ENCODE peak calls at places on chromosomes 4 and X, in nine cellular contexts. X is bronchial epithelial cell, D is ascending aorta, H is neural progenitor cell, A is heart left ventricle, S is left lung, W is Caco-2, R is GM12878, Y is uterus. U is an unnamed sample. For H3K36me3, the result is how much of the 10 kb centered on the place peaks cover.

GRCh38 chr4:16686195-16686594 is 212.2 kb downstream of the LDB2 start:
- DNase-seq in A (no peak), Y (no peak), X (peak), D (no peak), R (no peak), S (no peak), W (no peak), H (no peak), U (peak)

GRCh38 chr4:101306225-101306624 is 41.1 kb downstream of the PPP3CA start:
- DNase-seq in Y (no peak), S (peak), W (no peak), H (no peak), X (peak), D (no peak), A (no peak), R (no peak), U (no peak)

GRCh38 chr4:42397256-42397634 is at the start of gene SHISA3:
- DNase-seq in W (peak), Y (no peak), R (no peak), D (peak), A (no peak), X (peak), S (no peak), H (peak), U (no peak)

GRCh38 chr4:153676984-153677383 is 7.1 kb upstream of the TLR2 start:
- DNase-seq in R (no peak), A (no peak), H (no peak), S (no peak), X (peak), D (no peak), W (no peak), Y (no peak), U (peak)

GRCh38 chr4:8676676-8677075 is 84.1 kb downstream of the CPZ start:
- DNase-seq in X (no peak), W (no peak), Y (no peak), S (no peak), A (no peak), D (no peak), H (no peak), R (no peak), U (no peak)

GRCh38 chrX:46750829-46751228 is 8.1 kb downstream of the SLC9A7 start:
- DNase-seq in S (no peak), D (no peak), H (no peak), W (no peak), X (no peak), A (no peak), Y (no peak), R (no peak), U (no peak)

GRCh38 chr4:83112239-83112638 is 2.3 kb downstream of the PLAC8 start:
- DNase-seq in Y (no peak), H (no peak), A (no peak), R (peak), X (no peak), S (no peak), D (no peak), W (no peak), U (no peak)

GRCh38 chr4:68368566-68369473 is 18.9 kb upstream of the YTHDC1 start:
- DNase-seq in R (no peak), A (no peak), W (peak), D (no peak), S (no peak), Y (no peak), X (peak), H (no peak), U (peak)

GRCh38 chrX:112636951-112637541 is 42.7 kb downstream of the LHFPL1 start:
- DNase-seq in X (no peak), S (no peak), Y (no peak), D (no peak), R (no peak), W (no peak), A (no peak), H (no peak), U (no peak)

GRCh38 chrX:23802431-23802830 is 19.5 kb downstream of the SAT1 start:
- DNase-seq in S (no peak), Y (no peak), D (no peak), H (no peak), W (no peak), A (no peak), X (no peak), R (no peak), U (no peak)

GRCh38 chrX:150365953-150366911 is 3.1 kb downstream of the MAMLD1 start:
- DNase-seq in X (no peak), Y (peak), S (no peak), A (peak), R (no peak), W (no peak), H (peak), D (peak), U (no peak)

GRCh38 chr4:139866270-139866962 is 200.8 kb downstream of the MGST2 start:
- DNase-seq in A (no peak), R (no peak), X (no peak), S (no peak), H (no peak), Y (no peak), W (no peak), D (no peak), U (no peak)

GRCh38 chr4:22487333-22487732 is 28.5 kb downstream of the ADGRA3 start:
- DNase-seq in S (no peak), D (no peak), X (no peak), W (no peak), R (no peak), A (no peak), Y (no peak), H (no peak), U (no peak)

GRCh38 chrX:150690126-150690525 is 3.1 kb upstream of the MTMR1 start:
- DNase-seq in S (no peak), Y (no peak), R (no peak), A (no peak), D (no peak), X (peak), H (no peak), W (no peak), U (peak)

GRCh38 chr4:24880171-24880570 is 32.7 kb downstream of the CCDC149 start:
- DNase-seq in D (no peak), R (no peak), H (no peak), A (no peak), S (no peak), W (no peak), X (peak), Y (no peak), U (no peak)

GRCh38 chrX:152912121-152912520 is 14.3 kb downstream of the ZNF185 start:
- DNase-seq in R (no peak), S (no peak), Y (no peak), W (no peak), A (no peak), X (no peak), H (no peak), D (no peak), U (no peak)

GRCh38 chr4:8643441-8643840 is 50.9 kb downstream of the CPZ start:
- DNase-seq in X (no peak), R (no peak), S (peak), D (peak), A (no peak), Y (no peak), W (no peak), H (no peak), U (no peak)

GRCh38 chr4:121373841-121374240 is 7.0 kb downstream of the QRFPR start:
- DNase-seq in X (no peak), Y (no peak), A (no peak), D (no peak), S (no peak), W (no peak), H (no peak), R (no peak), U (no peak)

DNA sequence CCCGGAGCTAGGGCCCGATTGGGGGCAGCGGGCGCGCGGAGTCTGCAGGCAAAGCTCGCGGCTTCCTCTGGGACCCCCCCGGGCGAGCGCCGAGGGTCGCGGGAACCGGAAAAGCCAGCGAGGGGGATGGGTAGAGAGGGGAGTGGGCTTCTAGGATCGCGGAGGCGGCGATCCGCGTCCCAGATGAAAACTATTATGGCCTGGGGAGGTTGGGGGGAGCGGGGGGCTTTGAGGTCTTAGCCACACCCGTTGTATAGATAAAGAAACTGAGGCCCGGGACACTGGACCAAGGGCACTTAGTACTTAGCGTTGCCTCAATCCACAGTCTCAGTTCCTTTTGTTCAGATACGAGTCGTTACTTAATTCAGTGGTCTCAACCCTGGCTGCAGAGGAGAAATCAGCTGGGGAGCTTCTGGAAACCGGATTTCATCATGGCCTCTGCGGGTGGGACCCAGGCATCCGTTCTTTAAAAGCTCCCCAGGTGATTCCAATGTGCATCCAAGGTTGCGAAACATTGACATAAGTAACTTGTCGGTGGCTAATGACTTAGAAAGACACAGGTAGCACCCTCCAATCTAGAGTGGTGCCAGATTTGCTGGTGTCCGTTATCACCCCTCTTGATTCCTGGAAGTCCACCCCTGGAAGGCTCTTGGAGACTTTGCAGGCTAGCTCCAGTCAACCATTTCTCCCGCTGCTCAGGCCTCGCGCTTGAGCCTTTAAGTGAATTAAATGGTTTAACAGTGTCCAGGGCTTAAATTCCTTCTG is 90.7 kb downstream of the GEMIN8 start:
- DNase-seq in R (no peak), H (peak), D (no peak), W (no peak), X (no peak), A (no peak), Y (no peak), S (no peak), U (no peak)
- TF ChIP-seq CTCF in R (no peak), H (no peak), D (no peak), W (no peak), X (no peak), A (no peak), Y (no peak), S (no peak), U (no peak)

DNA sequence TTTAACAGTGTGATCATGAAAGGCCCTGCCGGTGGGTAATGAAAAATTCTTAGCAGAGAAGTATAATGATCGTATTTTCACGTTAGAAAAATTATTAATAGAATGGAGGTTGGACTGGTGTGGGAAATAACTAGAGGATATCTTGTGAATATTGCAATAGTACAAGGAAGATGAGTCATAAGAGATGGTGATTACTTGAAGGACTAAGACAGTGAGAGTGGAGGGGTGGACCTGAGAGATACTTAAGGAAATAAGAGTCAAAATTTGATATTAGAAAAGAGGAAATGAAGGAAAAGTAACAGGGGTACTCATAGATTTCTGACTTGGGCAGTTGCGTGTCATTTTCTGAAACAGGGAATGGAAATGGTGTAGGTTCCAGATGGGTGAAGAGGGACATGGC is 1.8 kb upstream of the USP53 start:
- DNase-seq in H (no peak), R (no peak), D (no peak), X (peak), Y (no peak), A (no peak), S (no peak), W (no peak), U (no peak)
- H3K4me3 ChIP-seq in H (no peak), R (no peak), D (no peak), X (no peak), Y (no peak), A (no peak), S (no peak), W (peak), U (no peak)

GRCh38 chrX:590666-591065 is 39.9 kb upstream of the SHOX start:
- DNase-seq in S (no peak), Y (no peak), H (no peak), W (no peak), R (no peak), D (no peak), X (no peak), A (no peak), U (no peak)
- H3K36me3 ChIP-seq in S (under half), Y (under half), H (under half), W (under half), R (under half), D (under half), X (under half), A (under half), U (under half)

GRCh38 chrX:48574270-48575266 is at the start of gene RBM3:
- DNase-seq in A (peak), D (peak), Y (peak), H (peak), W (peak), X (peak), S (peak), R (peak), U (peak)
- TF ChIP-seq CTCF in A (peak), D (peak), Y (peak), H (peak), W (no peak), X (peak), S (peak), R (peak), U (peak)

GRCh38 chrX:2483398-2483797 is 17.4 kb downstream of the DHRSX start:
- DNase-seq in X (no peak), H (no peak), Y (no peak), D (no peak), R (no peak), A (no peak), W (no peak), S (no peak), U (no peak)

GRCh38 chrX:2485789-2486345 is 14.9 kb downstream of the DHRSX start:
- DNase-seq in W (no peak), D (no peak), S (peak), Y (no peak), A (no peak), H (no peak), R (no peak), X (no peak), U (no peak)

GRCh38 chrX:2485460-2485753 is 15.4 kb downstream of the DHRSX start:
- DNase-seq in R (no peak), H (no peak), A (no peak), D (no peak), S (no peak), W (no peak), X (no peak), Y (no peak), U (no peak)

GRCh38 chrX:2484721-2485459 is 15.9 kb downstream of the DHRSX start:
- DNase-seq in Y (no peak), H (peak), R (no peak), W (no peak), D (no peak), A (no peak), S (peak), X (peak), U (no peak)

DNA sequence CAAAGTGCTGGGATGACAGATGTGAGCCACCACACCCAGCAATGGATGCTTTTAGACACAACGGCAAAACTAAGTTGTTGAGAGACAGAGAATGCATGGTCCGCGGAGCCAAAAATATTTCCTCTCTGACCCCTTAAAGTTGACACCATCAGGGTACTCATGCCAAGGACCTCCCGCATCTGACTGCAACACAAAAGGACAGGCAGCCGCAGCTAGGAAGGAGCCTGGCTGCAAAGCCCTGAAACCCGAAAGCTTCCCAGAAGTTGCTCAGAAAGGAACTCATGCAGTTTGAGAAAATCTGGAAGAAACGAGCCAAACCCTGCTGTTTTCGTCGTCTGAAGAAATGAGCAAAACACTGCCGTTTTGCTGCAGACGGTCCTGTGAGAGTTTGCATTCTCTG is 16.5 kb downstream of the DHRSX start:
- DNase-seq in R (no peak), A (no peak), H (no peak), W (no peak), X (no peak), Y (no peak), D (no peak), S (peak), U (no peak)
- H3K4me3 ChIP-seq in R (no peak), A (peak), H (no peak), W (no peak), X (no peak), Y (peak), D (peak), S (no peak), U (no peak)

GRCh38 chrX:11113731-11114130 is 2.6 kb downstream of the HCCS start:
- DNase-seq in S (no peak), R (no peak), W (no peak), A (no peak), D (no peak), H (no peak), X (no peak), Y (no peak), U (no peak)

GRCh38 chrX:11108253-11108941 is 2.7 kb upstream of the HCCS start:
- DNase-seq in W (no peak), Y (no peak), R (no peak), D (no peak), H (no peak), A (no peak), X (no peak), S (no peak), U (no peak)

GRCh38 chrX:11109968-11110367 is 1.2 kb upstream of the HCCS start:
- DNase-seq in R (no peak), D (no peak), S (no peak), W (no peak), A (no peak), H (no peak), X (no peak), Y (no peak), U (no peak)

GRCh38 chrX:11111038-11111851 is at the start of gene HCCS:
- DNase-seq in X (peak), S (peak), W (peak), H (peak), R (peak), D (peak), Y (peak), A (peak), U (peak)

GRCh38 chrX:11111947-11112346 is 815 bp downstream of the HCCS start:
- DNase-seq in X (no peak), D (no peak), A (no peak), S (no peak), Y (no peak), R (no peak), W (no peak), H (no peak), U (no peak)
- H3K36me3 ChIP-seq in X (under half), D (under half), A (under half), S (under half), Y (under half), R (under half), W (under half), H (under half), U (under half)

GRCh38 chr4:3318561-3319021 is 25.8 kb downstream of the RGS12 start:
- DNase-seq in R (no peak), H (peak), D (peak), Y (no peak), X (no peak), S (no peak), W (no peak), A (no peak), U (no peak)
- TF ChIP-seq CTCF in R (peak), H (peak), D (no peak), Y (no peak), X (peak), S (no peak), W (no peak), A (no peak), U (peak)

DNA sequence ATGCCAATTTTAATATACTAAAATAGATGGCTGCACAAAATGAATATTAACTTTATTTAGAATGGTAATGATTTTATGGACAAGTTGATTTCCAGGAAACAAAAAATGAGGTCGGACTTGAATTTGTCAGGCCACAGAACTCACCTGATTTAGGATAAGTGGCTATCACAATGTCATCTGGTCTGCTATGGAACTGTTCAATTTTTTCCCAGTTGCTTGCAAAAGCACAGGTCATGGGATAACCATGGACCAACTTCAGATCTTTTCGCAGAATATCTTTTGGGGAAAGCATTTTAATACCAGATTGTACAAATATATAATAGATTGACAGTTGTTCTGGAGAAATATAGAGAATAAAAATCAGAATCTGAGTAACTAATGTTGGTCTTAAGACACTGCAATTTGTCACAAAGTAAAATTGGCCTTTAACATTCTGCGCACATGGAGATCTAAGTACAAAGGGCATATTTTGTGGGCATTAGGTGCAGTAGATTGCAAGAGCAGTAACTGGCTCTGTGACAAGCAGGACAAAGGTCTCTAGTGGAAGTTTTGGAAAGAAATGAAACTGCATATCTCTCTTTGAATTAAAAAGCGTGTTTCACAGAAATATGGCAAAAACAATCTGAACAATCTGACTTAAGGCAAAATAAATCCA is 5.4 kb downstream of the SULT1B1 start:
- DNase-seq in X (no peak), D (no peak), S (no peak), R (no peak), A (no peak), H (no peak), Y (no peak), W (no peak), U (no peak)
- H3K4me3 ChIP-seq in X (no peak), D (no peak), S (no peak), R (no peak), A (no peak), H (no peak), Y (no peak), W (no peak), U (no peak)

U was measured in kidney epithelial cell.